ENCODE peak calls at places on chromosome 22, in five cellular contexts. Z is cardiac fibroblast; D is NCI-H1105 treated with DMSO at 0.1 percent for 48 hours; I is HS-27A; J is stimulated activated effector memory CD8-positive, alpha-beta T cell treated with anti-CD3 and anti-CD28 coated beads, Interleukin-12 subunit alpha, Interleukin-12 subunit beta, amount 100 ng/mL, for 72 hours. R is an unnamed sample.

GRCh38 chr22:27715078-27715477 is 86.5 kb downstream of the MN1 start:
- DNase-seq in Z (no peak), D (peak; percentile 86), I (no peak), J (no peak), R (no peak)

GRCh38 chr22:23133922-23134321 is 7.9 kb downstream of the RSPH14 start:
- DNase-seq in Z (no peak), D (no peak), I (no peak), J (no peak), R (no peak)

GRCh38 chr22:43202756-43203155 is 15.8 kb upstream of the TTLL12 start:
- DNase-seq in Z (no peak), D (no peak), I (no peak), J (no peak), R (no peak)

GRCh38 chr22:42367980-42368378 is 64.2 kb downstream of the NFAM1 start:
- DNase-seq in Z (no peak), D (peak; percentile 50), I (no peak), J (no peak), R (no peak)

GRCh38 chr22:33919591-33920501 is at the start of gene LARGE1:
- DNase-seq in Z (peak; percentile 37), D (peak; percentile 47), I (no peak), J (no peak), R (no peak)

GRCh38 chr22:38479096-38479840 is 11.4 kb downstream of the KDELR3 start:
- DNase-seq in Z (no peak), D (no peak), I (no peak), J (no peak), R (no peak)

GRCh38 chr22:39490135-39490798 is 11.8 kb upstream of the MIEF1 start:
- DNase-seq in Z (peak; percentile 83), D (peak; percentile 82), I (no peak), J (peak; percentile 86), R (peak; percentile 80)

GRCh38 chr22:23219787-23220484 is 39.6 kb downstream of the BCR start:
- DNase-seq in Z (peak; percentile 62), D (no peak), I (no peak), J (peak; percentile 77), R (peak; percentile 75)

GRCh38 chr22:38202437-38203089 is 769 bp downstream of the MAFF start:
- DNase-seq in Z (peak; percentile 91), D (peak; percentile 46), I (no peak), J (peak; percentile 81), R (peak; percentile 66)

GRCh38 chr22:38176170-38176741 is 5.4 kb downstream of the PLA2G6 start:
- DNase-seq in Z (peak; percentile 96), D (no peak), I (no peak), J (peak; percentile 60), R (peak; percentile 54)

GRCh38 chr22:20004464-20004863 is 12.2 kb downstream of the ARVCF start:
- DNase-seq in Z (no peak), D (no peak), I (no peak), J (no peak), R (no peak)

GRCh38 chr22:42904049-42904448 is 47.0 kb upstream of the ARFGAP3 start:
- DNase-seq in Z (no peak), D (no peak), I (no peak), J (no peak), R (no peak)

GRCh38 chr22:22327723-22328122 is 83.1 kb downstream of the VPREB1 start:
- DNase-seq in Z (no peak), D (no peak), I (no peak), J (no peak), R (no peak)

GRCh38 chr22:29481265-29482000 is 1.4 kb downstream of the NEFH start:
- DNase-seq in Z (no peak), D (no peak), I (peak; percentile 20), J (no peak), R (no peak)

GRCh38 chr22:47276219-47276843 is 513.9 kb downstream of the TBC1D22A start:
- DNase-seq in Z (no peak), D (no peak), I (no peak), J (no peak), R (no peak)

GRCh38 chr22:45887202-45888131 is 89.5 kb downstream of the WNT7B start:
- DNase-seq in Z (no peak), D (no peak), I (no peak), J (no peak), R (peak; percentile 65)

GRCh38 chr22:49448546-49448945 is 379.1 kb downstream of the BRD1 start:
- DNase-seq in Z (no peak), D (no peak), I (no peak), J (no peak), R (no peak)

GRCh38 chr22:28246392-28246791 is 327.3 kb upstream of the PITPNB start:
- DNase-seq in Z (peak; percentile 65), D (no peak), I (no peak), J (no peak), R (peak; percentile 35)

GRCh38 chr22:24728790-24729637 is 45.5 kb downstream of the PIWIL3 start:
- DNase-seq in Z (peak; percentile 78), D (no peak), I (no peak), J (no peak), R (peak; percentile 11)

GRCh38 chr22:37240240-37240940 is 3.7 kb downstream of the RAC2 start:
- DNase-seq in Z (no peak), D (no peak), I (no peak), J (no peak), R (no peak)

GRCh38 chr22:36381513-36382079 is 6.2 kb downstream of the MYH9 start:
- DNase-seq in Z (no peak), D (no peak), I (no peak), J (no peak), R (no peak)

GRCh38 chr22:50059185-50059880 is 1.2 kb upstream of the TTLL8 start:
- DNase-seq in Z (peak; percentile 40), D (no peak), I (no peak), J (no peak), R (no peak)

GRCh38 chr22:40030757-40031092 is 36.0 kb downstream of the FAM83F start:
- DNase-seq in Z (no peak), D (no peak), I (no peak), J (no peak), R (no peak)

GRCh38 chr22:34804588-34804987 is 261.4 kb upstream of the ISX start:
- DNase-seq in Z (no peak), D (no peak), I (no peak), J (no peak), R (no peak)

GRCh38 chr22:49664371-49664881 is 163.2 kb downstream of the BRD1 start:
- DNase-seq in Z (no peak), D (no peak), I (no peak), J (no peak), R (no peak)

GRCh38 chr22:47072642-47072967 is 310.2 kb downstream of the TBC1D22A start:
- DNase-seq in Z (no peak), D (no peak), I (no peak), J (no peak), R (no peak)

GRCh38 chr22:49113758-49114157 is 713.9 kb downstream of the BRD1 start:
- DNase-seq in Z (no peak), D (no peak), I (no peak), J (no peak), R (no peak)

GRCh38 chr22:31604137-31604705 is 57.8 kb downstream of the PISD start:
- DNase-seq in Z (no peak), D (no peak), I (no peak), J (no peak), R (no peak)

GRCh38 chr22:21646608-21647590 is 4.8 kb downstream of the SDF2L1 start:
- DNase-seq in Z (peak; percentile 87), D (peak; percentile 73), I (no peak), J (peak; percentile 84), R (peak; percentile 69)

GRCh38 chr22:45512363-45512762 is 9.7 kb downstream of the FBLN1 start:
- DNase-seq in Z (no peak), D (no peak), I (no peak), J (no peak), R (no peak)

GRCh38 chr22:44646668-44647067 is 55.3 kb upstream of the PRR5 start:
- DNase-seq in Z (no peak), D (no peak), I (no peak), J (no peak), R (no peak)

GRCh38 chr22:37154925-37155712 is 5.4 kb upstream of the IL2RB start:
- DNase-seq in Z (peak; percentile 49), D (no peak), I (no peak), J (peak; percentile 66), R (peak; percentile 25)

GRCh38 chr22:41286639-41287091 is 678 bp upstream of the RANGAP1 start:
- DNase-seq in Z (peak; percentile 48), D (peak; percentile 18), I (no peak), J (peak; percentile 79), R (no peak)

GRCh38 chr22:37926358-37926757 is 20.3 kb downstream of the MICALL1 start:
- DNase-seq in Z (no peak), D (no peak), I (no peak), J (no peak), R (no peak)

GRCh38 chr22:19704355-19705015 is 9.8 kb upstream of the SEPTIN5 start:
- DNase-seq in Z (no peak), D (no peak), I (no peak), J (no peak), R (no peak)

GRCh38 chr22:50674606-50675552 is 2.3 kb downstream of the SHANK3 start:
- DNase-seq in Z (no peak), D (peak; percentile 52), I (no peak), J (no peak), R (peak; percentile 74)

GRCh38 chr22:25563757-25564319 is 637 bp upstream of the GRK3 start:
- DNase-seq in Z (no peak), D (no peak), I (no peak), J (no peak), R (peak; percentile 20)

GRCh38 chr22:19811811-19812771 is 42.6 kb downstream of the GNB1L start:
- DNase-seq in Z (no peak), D (no peak), I (no peak), J (no peak), R (no peak)

GRCh38 chr22:30009478-30009877 is 70.8 kb upstream of the HORMAD2 start:
- DNase-seq in Z (no peak), D (no peak), I (no peak), J (no peak), R (no peak)

R was measured in bronchial epithelial cell.